ENCODE peak calls at places on chromosomes 13 and 19, in five cellular contexts. F is effector memory CD4-positive, alpha-beta T cell; V is fibroblast of lung; J is right atrium auricular region; E is tibial artery. R is an unnamed sample. For H3K27me3, the result is how much of the 10 kb centered on the place peaks cover.

GRCh38 chr19:44807162-44807561 is 1.7 kb upstream of the BCAM start:
- DNase-seq in J (no peak), F (no peak), E (no peak), V (no peak), R (no peak)

GRCh38 chr19:43700368-43701015 is 15.4 kb upstream of the IRGC start:
- DNase-seq in E (peak), V (peak), J (peak), F (no peak), R (no peak)

GRCh38 chr13:27423333-27423732 is 1.1 kb upstream of the GTF3A start:
- DNase-seq in E (no peak), F (no peak), J (no peak), V (no peak), R (no peak)

GRCh38 chr13:78659450-78660110 is 625 bp upstream of the OBI1 start:
- DNase-seq in E (no peak), J (no peak), V (no peak), F (no peak), R (no peak)

GRCh38 chr13:47337781-47338507 is 441.1 kb upstream of the HTR2A start:
- DNase-seq in E (no peak), J (no peak), F (no peak), V (peak), R (no peak)

GRCh38 chr19:46416077-46416709 is 2.8 kb upstream of the CCDC8 start:
- DNase-seq in V (peak), E (peak), J (peak), F (no peak), R (no peak)

GRCh38 chr13:37598572-37598971 is at the start of gene POSTN:
- DNase-seq in V (no peak), J (no peak), F (no peak), E (no peak), R (no peak)

GRCh38 chr13:97211986-97212385 is 10.1 kb upstream of the MBNL2 start:
- DNase-seq in E (no peak), V (no peak), F (no peak), J (no peak), R (no peak)

GRCh38 chr13:23020246-23020843 is 160.4 kb upstream of the SGCG start:
- DNase-seq in J (peak), V (peak), E (no peak), F (no peak), R (no peak)

GRCh38 chr19:14556662-14557188 is 15.1 kb downstream of the NDUFB7 start:
- DNase-seq in F (peak), J (peak), E (peak), V (peak), R (peak)

GRCh38 chr13:39498471-39499114 is 104.4 kb downstream of the LHFPL6 start:
- DNase-seq in F (no peak), J (no peak), V (no peak), E (no peak), R (no peak)

GRCh38 chr13:50592412-50593145 is 250.9 kb downstream of the DLEU7 start:
- DNase-seq in F (no peak), E (no peak), J (no peak), V (peak), R (no peak)

GRCh38 chr19:13074378-13074777 is 28.3 kb downstream of the LYL1 start:
- DNase-seq in J (no peak), F (no peak), V (no peak), E (no peak), R (no peak)

GRCh38 chr13:63773476-63773875 is 2357.8 kb upstream of the PCDH20 start:
- DNase-seq in F (no peak), E (no peak), J (no peak), V (no peak), R (no peak)

GRCh38 chr13:49410006-49410405 is 33.9 kb downstream of the CAB39L start:
- DNase-seq in F (no peak), V (peak), J (no peak), E (no peak), R (no peak)
- H3K27ac ChIP-seq in F (no peak), V (no peak), J (no peak), E (no peak), R (no peak)

DNA sequence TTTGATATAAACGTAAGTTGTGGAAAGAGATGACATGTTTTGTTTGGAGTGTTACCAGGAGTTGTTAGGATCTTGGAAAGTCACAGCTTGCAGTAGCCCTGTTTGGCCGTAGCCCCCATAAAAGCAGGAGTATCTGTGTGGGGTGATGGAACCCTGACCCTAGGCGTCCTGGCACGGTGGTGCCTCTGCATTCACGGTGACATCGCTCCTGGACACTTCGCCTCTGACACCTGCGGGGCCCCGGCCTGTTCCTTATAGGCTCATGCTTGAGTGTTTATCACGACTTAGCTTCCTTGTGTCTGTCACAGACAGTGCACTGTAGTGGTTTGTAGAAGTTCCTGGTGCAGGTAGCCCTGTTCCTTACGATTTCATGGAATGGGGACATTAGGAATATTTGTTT is 74.2 kb downstream of the ATP11A start:
- DNase-seq in E (no peak), J (no peak), F (no peak), V (no peak), R (no peak)
- H3K4me3 ChIP-seq in E (no peak), J (no peak), F (no peak), V (no peak), R (no peak)

GRCh38 chr19:19074172-19074905 is 10.5 kb downstream of the SLC25A42 start:
- DNase-seq in F (no peak), V (no peak), J (no peak), E (no peak), R (no peak)
- H3K27me3 ChIP-seq in F (under half), V (under half), J (under half), E (under half), R (under half)

DNA sequence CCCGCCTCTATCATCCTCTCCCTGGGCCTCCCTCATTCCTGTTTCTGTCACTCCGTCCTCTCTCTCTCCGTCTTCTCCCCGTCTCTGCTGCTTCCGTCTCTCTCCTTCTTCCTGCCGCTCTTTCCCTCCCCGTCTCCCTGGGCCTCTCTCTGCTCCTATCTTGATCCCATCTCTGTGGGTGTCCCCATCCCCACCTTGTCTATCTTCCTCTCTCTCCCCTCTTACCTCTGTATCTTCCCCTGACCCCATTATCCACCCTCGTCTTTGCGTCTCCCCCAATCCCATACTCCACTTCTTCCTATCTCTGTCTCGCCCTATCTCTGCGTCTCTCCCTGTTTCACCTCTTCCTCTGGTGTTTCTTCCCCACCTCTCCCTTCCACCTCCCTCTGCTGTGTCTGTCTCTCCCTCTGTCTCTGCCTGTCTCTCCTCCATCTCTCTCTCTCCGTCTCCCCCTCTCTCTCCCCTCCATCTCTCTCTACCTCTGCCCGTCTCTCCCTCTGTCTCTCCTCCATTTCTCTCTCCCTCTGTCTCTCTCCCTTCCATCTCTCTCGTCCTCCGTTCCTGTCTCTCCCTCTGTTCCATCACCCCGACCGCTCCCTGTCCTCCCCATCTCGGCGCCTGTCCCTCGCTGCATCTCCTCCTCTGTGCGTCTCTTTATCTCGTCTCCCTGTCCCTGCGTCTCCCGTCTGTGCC is 4.3 kb downstream of the GRIN2D start:
- DNase-seq in J (no peak), F (no peak), E (no peak), V (no peak), R (no peak)
- H3K27ac ChIP-seq in J (peak), F (no peak), E (no peak), V (no peak), R (peak)